ENCODE peak calls at places on chromosomes 13 and 19, in six cellular contexts. T is colonic mucosa, E is osteocyte, F is hepatocyte, U is fibroblast of pulmonary artery, S is foreskin fibroblast. A is an unnamed sample.

GRCh38 chr19:49336482-49337266 is 1.5 kb downstream of the CD37 start:
- DNase-seq in T (no peak), E (no peak), F (no peak), U (no peak), S (no peak), A (peak; percentile 10)

GRCh38 chr19:1566392-1567115 is 1.6 kb downstream of the MEX3D start:
- DNase-seq in T (peak; percentile 62), E (peak; percentile 91), F (peak; percentile 88), U (peak; percentile 82), S (peak; percentile 78), A (no peak)

GRCh38 chr19:13099073-13099999 is 3.3 kb downstream of the LYL1 start:
- DNase-seq in T (peak; percentile 81), E (no peak), F (peak; percentile 63), U (peak; percentile 37), S (peak; percentile 48), A (peak; percentile 70)

GRCh38 chr13:44543424-44543823 is 32.7 kb downstream of the TSC22D1 start:
- DNase-seq in T (no peak), E (no peak), F (no peak), U (no peak), S (no peak), A (no peak)

GRCh38 chr19:30606114-30607050 is 234.2 kb downstream of the ZNF536 start:
- DNase-seq in T (no peak), E (peak; percentile 65), F (no peak), U (no peak), S (no peak), A (no peak)

GRCh38 chr19:40745402-40745780 is 4.9 kb downstream of the ACTMAP start:
- DNase-seq in T (no peak), E (no peak), F (no peak), U (peak; percentile 70), S (peak; percentile 64), A (no peak)

GRCh38 chr19:17765069-17765618 is 13.9 kb downstream of the FCHO1 start:
- DNase-seq in T (peak; percentile 88), E (no peak), F (no peak), U (no peak), S (no peak), A (no peak)

GRCh38 chr13:112880221-112880641 is 88.8 kb upstream of the MCF2L start:
- DNase-seq in T (no peak), E (no peak), F (no peak), U (no peak), S (no peak), A (no peak)

GRCh38 chr13:23753523-23753922 is 135.7 kb downstream of the MIPEP start:
- DNase-seq in T (no peak), E (no peak), F (peak; percentile 68), U (peak; percentile 32), S (no peak), A (no peak)

GRCh38 chr13:30364876-30365275 is 57.4 kb upstream of the UBE2L5 start:
- DNase-seq in T (no peak), E (no peak), F (no peak), U (peak; percentile 55), S (peak; percentile 32), A (no peak)

GRCh38 chr13:75372517-75372916 is 109.5 kb downstream of the TBC1D4 start:
- DNase-seq in T (peak; percentile 32), E (no peak), F (peak; percentile 62), U (peak; percentile 74), S (peak; percentile 20), A (no peak)

GRCh38 chr19:3818479-3818878 is 32.3 kb upstream of the MATK start:
- DNase-seq in T (no peak), E (no peak), F (no peak), U (peak; percentile 16), S (no peak), A (no peak)

GRCh38 chr19:54199401-54199800 is 1.3 kb upstream of the RPS9 start:
- DNase-seq in T (no peak), E (no peak), F (no peak), U (no peak), S (no peak), A (no peak)

GRCh38 chr13:54486421-54487166 is 1458.0 kb downstream of the OLFM4 start:
- DNase-seq in T (no peak), E (no peak), F (no peak), U (no peak), S (no peak), A (no peak)

GRCh38 chr13:113656831-113657671 is 947 bp downstream of the ATP4B start:
- DNase-seq in T (no peak), E (no peak), F (no peak), U (no peak), S (no peak), A (peak; percentile 9)

GRCh38 chr13:61187471-61187870 is 228.2 kb downstream of the PCDH20 start:
- DNase-seq in T (no peak), E (no peak), F (no peak), U (no peak), S (no peak), A (no peak)

GRCh38 chr19:15252398-15253018 is 20.3 kb upstream of the EPHX3 start:
- DNase-seq in T (no peak), E (no peak), F (no peak), U (peak; percentile 58), S (peak; percentile 51), A (no peak)

GRCh38 chr19:16620018-16620417 is 8.0 kb downstream of the MED26 start:
- DNase-seq in T (no peak), E (no peak), F (no peak), U (no peak), S (no peak), A (no peak)

GRCh38 chr13:99393791-99394735 is 86.9 kb upstream of the GPR183 start:
- DNase-seq in T (no peak), E (no peak), F (no peak), U (no peak), S (no peak), A (no peak)

GRCh38 chr13:107254392-107254791 is 686.5 kb upstream of the ARGLU1 start:
- DNase-seq in T (no peak), E (no peak), F (no peak), U (no peak), S (no peak), A (no peak)

GRCh38 chr13:51370116-51370515 is 30.6 kb downstream of the SERPINE3 start:
- DNase-seq in T (no peak), E (no peak), F (peak; percentile 18), U (peak; percentile 80), S (peak; percentile 30), A (no peak)

DNA sequence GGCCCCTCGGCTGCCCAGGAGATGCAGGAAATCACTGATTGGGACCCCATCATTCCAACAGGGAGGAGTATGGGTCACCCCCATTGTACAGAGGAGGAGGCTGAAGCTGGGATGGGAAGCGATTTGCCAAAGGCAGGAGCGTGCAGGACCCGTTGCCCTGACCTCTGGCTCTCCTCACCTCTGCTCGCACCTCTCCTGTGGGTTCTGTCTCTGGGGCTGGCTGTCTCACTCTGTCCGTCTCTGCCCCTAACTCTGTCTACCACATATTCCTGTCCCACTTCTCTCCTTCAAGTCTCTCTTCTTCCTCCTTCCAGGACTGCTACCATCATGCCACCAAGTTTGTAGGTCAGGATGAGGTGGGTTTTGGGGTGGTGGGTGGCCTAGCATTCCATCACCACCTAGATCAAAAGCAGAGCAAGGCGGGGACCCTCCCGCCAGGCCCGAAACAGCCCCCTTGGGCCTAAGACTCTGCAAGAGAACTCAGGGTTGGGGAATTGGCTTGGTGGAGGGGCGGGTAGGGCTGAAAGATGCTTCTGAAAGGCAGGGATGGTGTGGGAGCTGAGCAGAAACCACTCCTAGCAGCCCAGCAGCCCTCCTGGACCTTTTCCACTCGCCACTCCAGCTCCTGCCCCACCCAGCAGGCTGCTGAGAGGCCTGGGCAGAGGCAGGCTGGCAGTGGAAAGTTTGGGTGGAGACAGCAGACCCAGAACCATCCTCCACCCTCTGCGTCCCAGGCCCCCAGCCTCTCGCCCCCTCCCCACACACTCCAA is 1.0 kb upstream of the LGALS7 start:
- DNase-seq in T (no peak), E (no peak), F (no peak), U (no peak), S (no peak), A (no peak)
- TF ChIP-seq CTCF in T (no peak), E (no peak), F (no peak), U (no peak), S (no peak), A (no peak)

GRCh38 chr13:100689191-100689590 is 14.6 kb upstream of the TMTC4 start:
- DNase-seq in T (no peak), E (no peak), F (no peak), U (no peak), S (no peak), A (no peak)

DNA sequence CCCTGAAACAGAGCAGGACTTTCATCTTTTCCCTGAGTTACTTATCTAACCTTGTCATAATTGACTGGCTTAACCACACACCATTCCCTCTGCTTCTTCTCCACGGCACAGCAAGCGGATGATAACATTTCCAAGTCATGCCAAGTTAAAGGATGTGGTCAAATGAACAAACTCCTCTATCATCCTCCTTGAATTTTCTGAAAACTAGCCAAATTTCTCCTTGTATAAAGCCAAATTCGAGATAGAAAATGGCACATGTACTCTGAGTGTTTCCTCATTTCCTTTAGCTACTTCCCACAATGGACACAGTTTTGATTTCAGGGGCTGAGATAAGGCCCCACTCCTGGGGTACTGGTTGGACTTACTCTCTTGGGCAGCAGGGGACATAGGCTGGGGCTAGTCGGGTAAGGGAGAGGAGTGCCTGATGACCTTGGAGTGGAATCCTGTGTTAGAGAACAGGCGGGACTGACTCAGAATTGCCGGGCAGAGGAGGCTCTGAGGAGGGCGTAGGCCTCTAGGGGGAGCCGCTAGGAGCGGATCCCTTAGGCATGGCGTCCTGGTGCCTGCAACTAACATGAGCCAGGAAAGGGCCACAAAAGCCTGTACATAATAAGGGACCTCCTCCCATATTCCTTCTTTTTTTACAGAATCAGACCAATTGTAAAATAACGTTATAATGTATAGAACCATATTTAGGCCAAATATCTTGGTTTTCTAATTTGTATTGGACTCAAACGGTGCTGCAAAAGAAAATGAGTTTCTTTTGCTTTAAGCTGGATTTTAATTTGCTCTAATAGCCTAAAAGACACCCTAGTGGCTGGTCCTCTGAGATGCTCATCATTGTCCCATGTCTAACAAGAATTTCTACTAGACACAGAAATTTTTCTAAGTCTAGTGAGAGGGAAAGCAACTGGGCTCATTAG is 20.4 kb upstream of the TMTC4 start:
- DNase-seq in T (peak; percentile 28), E (no peak), F (peak; percentile 72), U (peak; percentile 93), S (peak; percentile 25), A (no peak)
- TF ChIP-seq CTCF in T (no peak), E (peak; percentile 53), F (peak; percentile 49), U (peak; percentile 85), S (peak; percentile 43), A (no peak)

GRCh38 chr19:45931055-45931454 is 16.5 kb upstream of the NANOS2 start:
- DNase-seq in T (no peak), E (no peak), F (no peak), U (no peak), S (no peak), A (no peak)
- TF ChIP-seq CTCF in T (no peak), E (no peak), F (no peak), U (peak; percentile 10), S (no peak), A (no peak)

GRCh38 chr13:53351040-53351439 is 322.4 kb downstream of the OLFM4 start:
- DNase-seq in T (no peak), E (no peak), F (no peak), U (no peak), S (no peak), A (no peak)
- TF ChIP-seq CTCF in T (no peak), E (no peak), F (no peak), U (no peak), S (no peak), A (no peak)